ENCODE peak calls at places on chromosomes 13 and 19, in six cellular contexts. One of them, this sample, is unnamed.

GRCh38 chr13:65540064-65540635 is 1690.0 kb downstream of the PCDH9 start:
- DNase-seq in effector memory CD4-positive, alpha-beta T cell: no peak
- DNase-seq in activated naive CD4-positive, alpha-beta T cell: no peak
- DNase-seq in hypothalamus: no peak
- DNase-seq in body of pancreas: no peak
- DNase-seq in anterior cingulate cortex: no peak
- DNase-seq in this sample: no peak

GRCh38 chr13:32639502-32640105 is 53.4 kb downstream of the PDS5B start:
- DNase-seq in effector memory CD4-positive, alpha-beta T cell: peak; percentile 29
- DNase-seq in activated naive CD4-positive, alpha-beta T cell: peak; percentile 15
- DNase-seq in hypothalamus: peak; percentile 2
- DNase-seq in body of pancreas: peak; percentile 73
- DNase-seq in anterior cingulate cortex: no peak
- DNase-seq in this sample: peak; percentile 67

GRCh38 chr13:94914829-94915228 is 202.5 kb upstream of the SOX21 start:
- DNase-seq in effector memory CD4-positive, alpha-beta T cell: no peak
- DNase-seq in activated naive CD4-positive, alpha-beta T cell: no peak
- DNase-seq in hypothalamus: no peak
- DNase-seq in body of pancreas: no peak
- DNase-seq in anterior cingulate cortex: no peak
- DNase-seq in this sample: no peak

GRCh38 chr13:49481788-49482187 is 14.0 kb upstream of the PHF11 start:
- DNase-seq in effector memory CD4-positive, alpha-beta T cell: no peak
- DNase-seq in activated naive CD4-positive, alpha-beta T cell: no peak
- DNase-seq in hypothalamus: no peak
- DNase-seq in body of pancreas: no peak
- DNase-seq in anterior cingulate cortex: no peak
- DNase-seq in this sample: no peak

GRCh38 chr19:1908364-1908678 is 3.1 kb downstream of the ADAT3 start:
- DNase-seq in effector memory CD4-positive, alpha-beta T cell: no peak
- DNase-seq in activated naive CD4-positive, alpha-beta T cell: no peak
- DNase-seq in hypothalamus: no peak
- DNase-seq in body of pancreas: no peak
- DNase-seq in anterior cingulate cortex: no peak
- DNase-seq in this sample: no peak

GRCh38 chr13:28534210-28534609 is 39.3 kb upstream of the FLT1 start:
- DNase-seq in effector memory CD4-positive, alpha-beta T cell: no peak
- DNase-seq in activated naive CD4-positive, alpha-beta T cell: no peak
- DNase-seq in hypothalamus: no peak
- DNase-seq in body of pancreas: no peak
- DNase-seq in anterior cingulate cortex: no peak
- DNase-seq in this sample: no peak

GRCh38 chr13:83086948-83087347 is 795.3 kb downstream of the SLITRK1 start:
- DNase-seq in effector memory CD4-positive, alpha-beta T cell: no peak
- DNase-seq in activated naive CD4-positive, alpha-beta T cell: no peak
- DNase-seq in hypothalamus: no peak
- DNase-seq in body of pancreas: no peak
- DNase-seq in anterior cingulate cortex: no peak
- DNase-seq in this sample: no peak

GRCh38 chr19:1853295-1854031 is 5.2 kb upstream of the REXO1 start:
- DNase-seq in effector memory CD4-positive, alpha-beta T cell: peak; percentile 73
- DNase-seq in activated naive CD4-positive, alpha-beta T cell: peak; percentile 70
- DNase-seq in hypothalamus: peak; percentile 50
- DNase-seq in body of pancreas: peak; percentile 84
- DNase-seq in anterior cingulate cortex: no peak
- DNase-seq in this sample: peak; percentile 63

GRCh38 chr19:10352764-10353671 is 13.6 kb upstream of the ICAM3 start:
- DNase-seq in effector memory CD4-positive, alpha-beta T cell: no peak
- DNase-seq in activated naive CD4-positive, alpha-beta T cell: no peak
- DNase-seq in hypothalamus: no peak
- DNase-seq in body of pancreas: peak; percentile 28
- DNase-seq in anterior cingulate cortex: no peak
- DNase-seq in this sample: no peak

GRCh38 chr13:24033527-24034302 is 126.8 kb upstream of the SPATA13 start:
- DNase-seq in effector memory CD4-positive, alpha-beta T cell: no peak
- DNase-seq in activated naive CD4-positive, alpha-beta T cell: no peak
- DNase-seq in hypothalamus: no peak
- DNase-seq in body of pancreas: no peak
- DNase-seq in anterior cingulate cortex: no peak
- DNase-seq in this sample: no peak

GRCh38 chr13:26386026-26386425 is 132.1 kb downstream of the CDK8 start:
- DNase-seq in effector memory CD4-positive, alpha-beta T cell: no peak
- DNase-seq in activated naive CD4-positive, alpha-beta T cell: no peak
- DNase-seq in hypothalamus: no peak
- DNase-seq in body of pancreas: no peak
- DNase-seq in anterior cingulate cortex: no peak
- DNase-seq in this sample: no peak

GRCh38 chr13:113836917-113837553 is 26.8 kb downstream of the GAS6 start:
- DNase-seq in effector memory CD4-positive, alpha-beta T cell: no peak
- DNase-seq in activated naive CD4-positive, alpha-beta T cell: no peak
- DNase-seq in hypothalamus: peak; percentile 42
- DNase-seq in body of pancreas: peak; percentile 43
- DNase-seq in anterior cingulate cortex: no peak
- DNase-seq in this sample: no peak

GRCh38 chr13:114339779-114340534 is 25.7 kb downstream of the CHAMP1 start:
- DNase-seq in effector memory CD4-positive, alpha-beta T cell: no peak
- DNase-seq in activated naive CD4-positive, alpha-beta T cell: no peak
- DNase-seq in hypothalamus: no peak
- DNase-seq in body of pancreas: peak; percentile 74
- DNase-seq in anterior cingulate cortex: no peak
- DNase-seq in this sample: no peak

GRCh38 chr13:55999709-56000108 is 1141.0 kb upstream of the PRR20A start:
- DNase-seq in effector memory CD4-positive, alpha-beta T cell: no peak
- DNase-seq in activated naive CD4-positive, alpha-beta T cell: no peak
- DNase-seq in hypothalamus: no peak
- DNase-seq in body of pancreas: no peak
- DNase-seq in anterior cingulate cortex: no peak
- DNase-seq in this sample: no peak

GRCh38 chr19:1265611-1266115 is 3.5 kb upstream of the CIRBP start:
- DNase-seq in effector memory CD4-positive, alpha-beta T cell: no peak
- DNase-seq in activated naive CD4-positive, alpha-beta T cell: peak; percentile 48
- DNase-seq in hypothalamus: no peak
- DNase-seq in body of pancreas: peak; percentile 77
- DNase-seq in anterior cingulate cortex: no peak
- DNase-seq in this sample: no peak

GRCh38 chr13:74132152-74132767 is 1.9 kb downstream of the KLF12 start:
- DNase-seq in effector memory CD4-positive, alpha-beta T cell: peak; percentile 36
- DNase-seq in activated naive CD4-positive, alpha-beta T cell: no peak
- DNase-seq in hypothalamus: no peak
- DNase-seq in body of pancreas: no peak
- DNase-seq in anterior cingulate cortex: no peak
- DNase-seq in this sample: no peak

GRCh38 chr13:37192986-37193385 is 87.5 kb upstream of the CSNK1A1L start:
- DNase-seq in effector memory CD4-positive, alpha-beta T cell: no peak
- DNase-seq in activated naive CD4-positive, alpha-beta T cell: no peak
- DNase-seq in hypothalamus: no peak
- DNase-seq in body of pancreas: no peak
- DNase-seq in anterior cingulate cortex: no peak
- DNase-seq in this sample: no peak

GRCh38 chr19:58380037-58380735 is 644 bp downstream of the ZNF837 start:
- DNase-seq in effector memory CD4-positive, alpha-beta T cell: no peak
- DNase-seq in activated naive CD4-positive, alpha-beta T cell: no peak
- DNase-seq in hypothalamus: no peak
- DNase-seq in body of pancreas: no peak
- DNase-seq in anterior cingulate cortex: no peak
- DNase-seq in this sample: no peak

GRCh38 chr13:38255600-38255999 is 94.1 kb upstream of the UFM1 start:
- DNase-seq in effector memory CD4-positive, alpha-beta T cell: no peak
- DNase-seq in activated naive CD4-positive, alpha-beta T cell: no peak
- DNase-seq in hypothalamus: no peak
- DNase-seq in body of pancreas: no peak
- DNase-seq in anterior cingulate cortex: no peak
- DNase-seq in this sample: no peak

GRCh38 chr19:38684078-38684861 is 36.8 kb downstream of the ACTN4 start:
- DNase-seq in effector memory CD4-positive, alpha-beta T cell: peak; percentile 49
- DNase-seq in activated naive CD4-positive, alpha-beta T cell: no peak
- DNase-seq in hypothalamus: peak; percentile 37
- DNase-seq in body of pancreas: peak; percentile 64
- DNase-seq in anterior cingulate cortex: no peak
- DNase-seq in this sample: no peak

GRCh38 chr19:13972368-13973155 is 20.3 kb downstream of the DCAF15 start:
- DNase-seq in effector memory CD4-positive, alpha-beta T cell: no peak
- DNase-seq in activated naive CD4-positive, alpha-beta T cell: no peak
- DNase-seq in hypothalamus: no peak
- DNase-seq in body of pancreas: no peak
- DNase-seq in anterior cingulate cortex: no peak
- DNase-seq in this sample: peak; percentile 61

GRCh38 chr13:109985871-109986270 is 199.5 kb upstream of the IRS2 start:
- DNase-seq in effector memory CD4-positive, alpha-beta T cell: no peak
- DNase-seq in activated naive CD4-positive, alpha-beta T cell: no peak
- DNase-seq in hypothalamus: no peak
- DNase-seq in body of pancreas: no peak
- DNase-seq in anterior cingulate cortex: no peak
- DNase-seq in this sample: no peak

GRCh38 chr19:33456845-33457220 is 64.8 kb downstream of the PEPD start:
- DNase-seq in effector memory CD4-positive, alpha-beta T cell: no peak
- DNase-seq in activated naive CD4-positive, alpha-beta T cell: no peak
- DNase-seq in hypothalamus: no peak
- DNase-seq in body of pancreas: no peak
- DNase-seq in anterior cingulate cortex: no peak
- DNase-seq in this sample: peak; percentile 31

GRCh38 chr19:46821512-46822359 is 28.9 kb downstream of the AP2S1 start:
- DNase-seq in effector memory CD4-positive, alpha-beta T cell: peak; percentile 30
- DNase-seq in activated naive CD4-positive, alpha-beta T cell: peak; percentile 57
- DNase-seq in hypothalamus: no peak
- DNase-seq in body of pancreas: no peak
- DNase-seq in anterior cingulate cortex: no peak
- DNase-seq in this sample: no peak

GRCh38 chr13:31538067-31539042 is 201.0 kb upstream of the RXFP2 start:
- DNase-seq in effector memory CD4-positive, alpha-beta T cell: no peak
- DNase-seq in activated naive CD4-positive, alpha-beta T cell: no peak
- DNase-seq in hypothalamus: no peak
- DNase-seq in body of pancreas: no peak
- DNase-seq in anterior cingulate cortex: no peak
- DNase-seq in this sample: no peak

GRCh38 chr19:10864538-10864899 is 6.8 kb upstream of the CARM1 start:
- DNase-seq in effector memory CD4-positive, alpha-beta T cell: peak; percentile 60
- DNase-seq in activated naive CD4-positive, alpha-beta T cell: peak; percentile 69
- DNase-seq in hypothalamus: peak; percentile 68
- DNase-seq in body of pancreas: peak; percentile 89
- DNase-seq in anterior cingulate cortex: peak; percentile 44
- DNase-seq in this sample: peak; percentile 94

GRCh38 chr19:6866646-6867255 is 20.6 kb upstream of the ADGRE1 start:
- DNase-seq in effector memory CD4-positive, alpha-beta T cell: no peak
- DNase-seq in activated naive CD4-positive, alpha-beta T cell: no peak
- DNase-seq in hypothalamus: no peak
- DNase-seq in body of pancreas: no peak
- DNase-seq in anterior cingulate cortex: no peak
- DNase-seq in this sample: no peak

This sample was measured in posterior cingulate gyrus.